ENCODE peak calls at places on chromosomes 16 and 17, in eight cellular contexts. L is cardiac septum, E is breast epithelium, Q is heart left ventricle, I is H1, G is kidney glomerular epithelial cell, K is T-helper 2 cell, C is RCC 7860. W is an unnamed sample.
A peak's percentile ranks its signal among the peaks of the same experiment; 100 is the strongest.

GRCh38 chr16:714079-714478 is 839 bp upstream of the METRN start:
- DNase-seq in C (peak; percentile 46), G (no peak), Q (no peak), K (no peak), E (no peak), I (no peak), L (no peak), W (no peak)

GRCh38 chr16:75139498-75139897 is 8.8 kb upstream of the ZFP1 start:
- DNase-seq in Q (no peak), L (no peak), C (no peak), I (no peak), G (no peak), K (no peak), E (no peak), W (no peak)

GRCh38 chr16:48231675-48232214 is 12.4 kb upstream of the LONP2 start:
- DNase-seq in I (peak; percentile 61), Q (no peak), G (peak; percentile 5), L (no peak), C (no peak), E (no peak), K (no peak), W (no peak)

GRCh38 chr17:34764716-34765115 is 185.3 kb downstream of the TMEM132E start:
- DNase-seq in Q (no peak), C (no peak), K (no peak), I (no peak), L (peak; percentile 55), E (no peak), G (no peak), W (no peak)

GRCh38 chr17:11503292-11503691 is 95.0 kb upstream of the DNAH9 start:
- DNase-seq in C (no peak), Q (no peak), G (no peak), I (no peak), K (no peak), L (no peak), E (no peak), W (no peak)

GRCh38 chr17:4236456-4236855 is 27.3 kb downstream of the ANKFY1 start:
- DNase-seq in I (no peak), Q (no peak), G (no peak), K (no peak), E (no peak), L (no peak), C (no peak), W (no peak)

GRCh38 chr16:19520861-19521331 is 1.0 kb downstream of the GDE1 start:
- DNase-seq in K (no peak), Q (no peak), E (no peak), G (peak; percentile 50), C (peak; percentile 38), I (no peak), L (no peak), W (no peak)

GRCh38 chr16:79415983-79416641 is 184.4 kb downstream of the MAF start:
- DNase-seq in Q (no peak), I (no peak), L (no peak), G (no peak), E (no peak), K (no peak), C (no peak), W (no peak)

GRCh38 chr17:61746248-61746985 is 116.9 kb downstream of the BRIP1 start:
- DNase-seq in K (no peak), G (no peak), E (no peak), L (no peak), Q (no peak), C (no peak), I (no peak), W (no peak)

GRCh38 chr17:10668771-10669170 is 11.7 kb upstream of the MYH3 start:
- DNase-seq in L (no peak), G (no peak), C (no peak), K (no peak), I (no peak), Q (no peak), E (no peak), W (no peak)

GRCh38 chr17:77189148-77189547 is 48.4 kb downstream of the SEC14L1 start:
- DNase-seq in K (no peak), L (no peak), C (no peak), G (no peak), E (no peak), I (no peak), Q (no peak), W (no peak)

W was measured in kidney epithelial cell.